ENCODE peak calls at places on chromosomes 12 and 14, in six cellular contexts. X is neuronal stem cell, E is H9, Y is mesenchymal stem cell, N is trophoblast cell, V is H1. C is an unnamed sample.

GRCh38 chr14:104130974-104131651 is 7.3 kb upstream of the KIF26A start:
- DNase-seq in V (no peak), E (peak; percentile 65), N (peak; percentile 77), X (no peak), Y (peak; percentile 18), C (peak; percentile 1)

GRCh38 chr12:123379391-123379790 is 4.5 kb upstream of the KMT5A start:
- DNase-seq in E (no peak), Y (no peak), N (no peak), X (no peak), V (no peak), C (no peak)

GRCh38 chr14:100296106-100296651 is 10.1 kb downstream of the SLC25A29 start:
- DNase-seq in X (no peak), V (no peak), N (no peak), E (no peak), Y (no peak), C (no peak)

GRCh38 chr14:104082807-104083206 is 2.7 kb upstream of the ASPG start:
- DNase-seq in E (no peak), X (no peak), Y (no peak), N (no peak), V (no peak), C (no peak)

GRCh38 chr14:106185837-106186233 is 659.5 kb downstream of the TMEM121 start:
- DNase-seq in N (no peak), E (no peak), X (no peak), V (no peak), Y (no peak), C (no peak)

GRCh38 chr14:51566831-51567582 is 84.7 kb upstream of the FRMD6 start:
- DNase-seq in E (no peak), Y (no peak), X (no peak), V (no peak), N (no peak), C (no peak)

GRCh38 chr14:34775342-34775741 is 60.9 kb upstream of the CFL2 start:
- DNase-seq in V (no peak), N (no peak), X (no peak), Y (no peak), E (no peak), C (no peak)

GRCh38 chr12:109744026-109744425 is 30.4 kb downstream of the FAM222A start:
- DNase-seq in X (no peak), E (no peak), N (no peak), Y (no peak), V (no peak), C (no peak)

GRCh38 chr12:9831720-9832119 is 4.4 kb downstream of the KLRF1 start:
- DNase-seq in Y (no peak), N (no peak), X (no peak), V (no peak), E (no peak), C (no peak)

GRCh38 chr12:102061096-102061555 is 665 bp downstream of the WASHC3 start:
- DNase-seq in Y (peak; percentile 23), N (peak; percentile 31), E (no peak), X (no peak), V (no peak), C (peak; percentile 1)

GRCh38 chr14:51097287-51097686 is 2.4 kb upstream of the TRIM9 start:
- DNase-seq in N (no peak), V (no peak), Y (no peak), X (no peak), E (no peak), C (no peak)

GRCh38 chr12:10392394-10392930 is 2.6 kb upstream of the KLRK1 start:
- DNase-seq in N (peak; percentile 18), X (no peak), V (no peak), Y (peak; percentile 87), E (no peak), C (peak; percentile 67)

GRCh38 chr12:107373238-107373809 is 280.0 kb upstream of the CRY1 start:
- DNase-seq in N (no peak), X (no peak), E (no peak), V (no peak), Y (no peak), C (no peak)

GRCh38 chr14:37588667-37588955 is 6.4 kb downstream of the FOXA1 start:
- DNase-seq in E (no peak), X (no peak), N (no peak), V (no peak), Y (peak; percentile 20), C (no peak)
- H4K91ac ChIP-seq in E (no peak overlapping the region), X (no peak overlapping the region), N (no peak overlapping the region), V (no peak overlapping the region), Y (no peak overlapping the region), C (no peak overlapping the region)

GRCh38 chr14:76257111-76257803 is 105.5 kb downstream of the GPATCH2L start:
- DNase-seq in E (no peak), X (no peak), N (no peak), Y (no peak), V (no peak), C (no peak)
- H4K91ac ChIP-seq in E (no peak overlapping the region), X (no peak overlapping the region), N (no peak overlapping the region), Y (no peak overlapping the region), V (no peak overlapping the region), C (no peak overlapping the region)

GRCh38 chr12:120247621-120248030 is 17.9 kb downstream of the PXN start:
- DNase-seq in N (peak; percentile 90), E (no peak), Y (peak; percentile 87), V (no peak), X (no peak), C (peak; percentile 77)
- H4K91ac ChIP-seq in N (no peak overlapping the region), E (no peak overlapping the region), Y (no peak overlapping the region), V (no peak overlapping the region), X (no peak overlapping the region), C (peak overlapping the region; percentile 45)

GRCh38 chr14:79831198-79831890 is 380.0 kb downstream of the DIO2 start:
- DNase-seq in E (no peak), N (no peak), X (no peak), V (no peak), Y (no peak), C (peak; percentile 86)
- H4K91ac ChIP-seq in E (no peak overlapping the region), N (no peak overlapping the region), X (no peak overlapping the region), V (no peak overlapping the region), Y (no peak overlapping the region), C (no peak overlapping the region)

DNA sequence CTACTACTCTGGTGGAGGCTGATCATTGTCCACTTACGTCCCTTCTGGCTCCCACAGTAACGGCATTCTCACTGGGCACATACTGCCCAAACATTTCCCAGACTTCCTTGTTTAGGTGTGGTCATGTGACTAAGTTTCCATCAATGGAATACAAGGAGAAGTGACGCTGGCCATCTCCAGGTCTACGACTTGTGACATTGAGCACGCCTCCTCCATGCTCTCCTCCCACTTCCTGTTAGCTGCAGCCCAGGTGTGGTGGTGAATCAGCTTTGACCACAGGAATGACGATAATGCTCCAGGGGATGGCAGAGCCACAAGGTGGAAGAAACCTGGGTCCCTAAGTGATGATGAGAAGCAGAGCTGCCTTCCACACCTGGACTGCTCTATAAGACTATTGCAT is 6.0 kb upstream of the SLC24A4 start:
- DNase-seq in Y (no peak), E (no peak), V (no peak), X (no peak), N (peak; percentile 78), C (no peak)
- H4K91ac ChIP-seq in Y (no peak overlapping the region), E (no peak overlapping the region), V (no peak overlapping the region), X (no peak overlapping the region), N (no peak overlapping the region), C (no peak overlapping the region)

GRCh38 chr12:19239616-19240234 is 110.2 kb downstream of the PLEKHA5 start:
- DNase-seq in X (no peak), V (no peak), Y (no peak), N (no peak), E (no peak), C (peak; percentile 86)

GRCh38 chr12:19239046-19239445 is 109.5 kb downstream of the PLEKHA5 start:
- DNase-seq in E (no peak), N (no peak), Y (no peak), V (no peak), X (no peak), C (no peak)

GRCh38 chr12:19236656-19237055 is 107.1 kb downstream of the PLEKHA5 start:
- DNase-seq in X (no peak), Y (peak; percentile 40), N (peak; percentile 23), V (no peak), E (no peak), C (peak; percentile 80)

GRCh38 chr12:19234991-19235876 is 105.7 kb downstream of the PLEKHA5 start:
- DNase-seq in E (no peak), Y (peak; percentile 36), V (no peak), N (no peak), X (no peak), C (peak; percentile 67)

GRCh38 chr12:19238520-19238919 is 109.0 kb downstream of the PLEKHA5 start:
- DNase-seq in V (no peak), Y (no peak), X (no peak), E (no peak), N (no peak), C (no peak)
- H4K91ac ChIP-seq in V (no peak overlapping the region), Y (no peak overlapping the region), X (no peak overlapping the region), E (no peak overlapping the region), N (no peak overlapping the region), C (no peak overlapping the region)

GRCh38 chr12:60494249-60494648 is 898.4 kb downstream of the SLC16A7 start:
- DNase-seq in E (no peak), Y (peak; percentile 56), N (peak; percentile 42), V (no peak), X (no peak), C (peak; percentile 63)
- H4K91ac ChIP-seq in E (no peak overlapping the region), Y (no peak overlapping the region), N (no peak overlapping the region), V (no peak overlapping the region), X (no peak overlapping the region), C (peak overlapping the region; percentile 77)

C was measured in IMR-90.